ENCODE peak calls at places on chromosome 19, in six cellular contexts. One of them, this sample, is unnamed.

GRCh38 chr19:56155124-56155687 is 14.1 kb downstream of the ZNF444 start:
- DNase-seq in A549: peak
- DNase-seq in iPS DF 6.9: peak
- DNase-seq in CD8-positive, alpha-beta T cell: no peak
- DNase-seq in GM23338: peak
- DNase-seq in uterus: no peak
- DNase-seq in this sample: no peak

GRCh38 chr19:18089726-18090125 is 3.0 kb upstream of the IL12RB1 start:
- DNase-seq in iPS DF 6.9: no peak
- DNase-seq in GM23338: no peak
- DNase-seq in uterus: no peak
- DNase-seq in A549: no peak
- DNase-seq in CD8-positive, alpha-beta T cell: no peak
- DNase-seq in this sample: no peak

GRCh38 chr19:19541572-19541971 is 3.5 kb downstream of the CILP2 start:
- DNase-seq in uterus: no peak
- DNase-seq in iPS DF 6.9: no peak
- DNase-seq in CD8-positive, alpha-beta T cell: no peak
- DNase-seq in GM23338: peak
- DNase-seq in A549: no peak
- DNase-seq in this sample: no peak

GRCh38 chr19:4057913-4058695 is 8.6 kb downstream of the ZBTB7A start:
- DNase-seq in CD8-positive, alpha-beta T cell: no peak
- DNase-seq in GM23338: peak
- DNase-seq in iPS DF 6.9: no peak
- DNase-seq in A549: peak
- DNase-seq in uterus: peak
- DNase-seq in this sample: no peak

GRCh38 chr19:54462072-54462712 is 1.4 kb downstream of the LENG9 start:
- DNase-seq in A549: no peak
- DNase-seq in uterus: no peak
- DNase-seq in iPS DF 6.9: no peak
- DNase-seq in GM23338: no peak
- DNase-seq in CD8-positive, alpha-beta T cell: no peak
- DNase-seq in this sample: no peak

GRCh38 chr19:2038284-2039081 is 12.6 kb downstream of the MKNK2 start:
- DNase-seq in GM23338: no peak
- DNase-seq in CD8-positive, alpha-beta T cell: no peak
- DNase-seq in uterus: no peak
- DNase-seq in iPS DF 6.9: no peak
- DNase-seq in A549: no peak
- DNase-seq in this sample: no peak

GRCh38 chr19:48249502-48250014 is 6.2 kb downstream of the CARD8 start:
- DNase-seq in uterus: peak
- DNase-seq in iPS DF 6.9: no peak
- DNase-seq in GM23338: no peak
- DNase-seq in A549: no peak
- DNase-seq in CD8-positive, alpha-beta T cell: peak
- DNase-seq in this sample: no peak

GRCh38 chr19:49331616-49332055 is 3.6 kb upstream of the CD37 start:
- DNase-seq in GM23338: peak
- DNase-seq in CD8-positive, alpha-beta T cell: peak
- DNase-seq in uterus: no peak
- DNase-seq in iPS DF 6.9: no peak
- DNase-seq in A549: peak
- DNase-seq in this sample: peak

GRCh38 chr19:10520652-10521318 is 3.5 kb upstream of the S1PR5 start:
- DNase-seq in iPS DF 6.9: no peak
- DNase-seq in uterus: no peak
- DNase-seq in CD8-positive, alpha-beta T cell: no peak
- DNase-seq in A549: no peak
- DNase-seq in GM23338: no peak
- DNase-seq in this sample: peak

GRCh38 chr19:55778331-55778730 is 9.4 kb downstream of the RFPL4AL1 start:
- DNase-seq in GM23338: no peak
- DNase-seq in iPS DF 6.9: no peak
- DNase-seq in uterus: no peak
- DNase-seq in A549: no peak
- DNase-seq in CD8-positive, alpha-beta T cell: no peak
- DNase-seq in this sample: no peak

GRCh38 chr19:19032420-19033175 is 719 bp downstream of the SUGP2 start:
- DNase-seq in uterus: peak
- DNase-seq in CD8-positive, alpha-beta T cell: peak
- DNase-seq in iPS DF 6.9: peak
- DNase-seq in GM23338: peak
- DNase-seq in A549: peak
- DNase-seq in this sample: peak

GRCh38 chr19:1214299-1214861 is 8.8 kb downstream of the STK11 start:
- DNase-seq in A549: no peak
- DNase-seq in GM23338: no peak
- DNase-seq in uterus: no peak
- DNase-seq in iPS DF 6.9: no peak
- DNase-seq in CD8-positive, alpha-beta T cell: no peak
- DNase-seq in this sample: no peak

GRCh38 chr19:15378529-15379082 is 981 bp downstream of the AKAP8 start:
- DNase-seq in iPS DF 6.9: no peak
- DNase-seq in CD8-positive, alpha-beta T cell: peak
- DNase-seq in GM23338: peak
- DNase-seq in uterus: no peak
- DNase-seq in A549: peak
- DNase-seq in this sample: no peak

GRCh38 chr19:18606281-18607221 is at the start of gene CRLF1:
- DNase-seq in A549: no peak
- DNase-seq in iPS DF 6.9: no peak
- DNase-seq in CD8-positive, alpha-beta T cell: no peak
- DNase-seq in GM23338: peak
- DNase-seq in uterus: no peak
- DNase-seq in this sample: no peak

GRCh38 chr19:55567708-55568328 is 12.8 kb downstream of the ZNF579 start:
- DNase-seq in GM23338: no peak
- DNase-seq in iPS DF 6.9: no peak
- DNase-seq in CD8-positive, alpha-beta T cell: no peak
- DNase-seq in A549: no peak
- DNase-seq in uterus: no peak
- DNase-seq in this sample: no peak

GRCh38 chr19:8657869-8658268 is 27.4 kb downstream of the NFILZ start:
- DNase-seq in GM23338: no peak
- DNase-seq in CD8-positive, alpha-beta T cell: no peak
- DNase-seq in uterus: no peak
- DNase-seq in iPS DF 6.9: no peak
- DNase-seq in A549: no peak
- DNase-seq in this sample: no peak

GRCh38 chr19:15283141-15283885 is 49.0 kb downstream of the BRD4 start:
- DNase-seq in A549: no peak
- DNase-seq in uterus: no peak
- DNase-seq in iPS DF 6.9: no peak
- DNase-seq in GM23338: no peak
- DNase-seq in CD8-positive, alpha-beta T cell: no peak
- DNase-seq in this sample: no peak

GRCh38 chr19:41327076-41327475 is 17.1 kb downstream of the CCDC97 start:
- DNase-seq in iPS DF 6.9: no peak
- DNase-seq in GM23338: no peak
- DNase-seq in A549: no peak
- DNase-seq in CD8-positive, alpha-beta T cell: no peak
- DNase-seq in uterus: no peak
- DNase-seq in this sample: no peak

GRCh38 chr19:45100797-45101196 is 7.8 kb downstream of the PPP1R37 start:
- DNase-seq in GM23338: no peak
- DNase-seq in A549: no peak
- DNase-seq in uterus: no peak
- DNase-seq in CD8-positive, alpha-beta T cell: no peak
- DNase-seq in iPS DF 6.9: no peak
- DNase-seq in this sample: no peak

GRCh38 chr19:31278555-31279435 is 70.4 kb downstream of the TSHZ3 start:
- DNase-seq in iPS DF 6.9: no peak
- DNase-seq in uterus: no peak
- DNase-seq in GM23338: no peak
- DNase-seq in A549: no peak
- DNase-seq in CD8-positive, alpha-beta T cell: no peak
- DNase-seq in this sample: no peak

GRCh38 chr19:17121736-17122293 is 46.2 kb downstream of the MYO9B start:
- DNase-seq in CD8-positive, alpha-beta T cell: no peak
- DNase-seq in GM23338: no peak
- DNase-seq in uterus: no peak
- DNase-seq in iPS DF 6.9: no peak
- DNase-seq in A549: no peak
- DNase-seq in this sample: no peak

GRCh38 chr19:45368737-45369340 is 1.5 kb downstream of the ERCC2 start:
- DNase-seq in GM23338: peak
- DNase-seq in CD8-positive, alpha-beta T cell: no peak
- DNase-seq in uterus: no peak
- DNase-seq in A549: no peak
- DNase-seq in iPS DF 6.9: no peak
- DNase-seq in this sample: no peak

GRCh38 chr19:2180881-2181617 is 17.3 kb downstream of the DOT1L start:
- DNase-seq in GM23338: no peak
- DNase-seq in A549: no peak
- DNase-seq in CD8-positive, alpha-beta T cell: no peak
- DNase-seq in iPS DF 6.9: no peak
- DNase-seq in uterus: no peak
- DNase-seq in this sample: no peak

GRCh38 chr19:2542341-2543069 is 66.6 kb downstream of the GADD45B start:
- DNase-seq in GM23338: peak
- DNase-seq in CD8-positive, alpha-beta T cell: no peak
- DNase-seq in uterus: no peak
- DNase-seq in A549: no peak
- DNase-seq in iPS DF 6.9: no peak
- DNase-seq in this sample: no peak

GRCh38 chr19:35704218-35704617 is at the start of gene ZBTB32:
- DNase-seq in uterus: no peak
- DNase-seq in GM23338: peak
- DNase-seq in iPS DF 6.9: no peak
- DNase-seq in CD8-positive, alpha-beta T cell: no peak
- DNase-seq in A549: no peak
- DNase-seq in this sample: no peak

GRCh38 chr19:15280915-15281683 is 48.9 kb upstream of the EPHX3 start:
- DNase-seq in GM23338: no peak
- DNase-seq in iPS DF 6.9: no peak
- DNase-seq in A549: no peak
- DNase-seq in uterus: peak
- DNase-seq in CD8-positive, alpha-beta T cell: no peak
- DNase-seq in this sample: peak

GRCh38 chr19:11164879-11165406 is 9.4 kb upstream of the SPC24 start:
- DNase-seq in uterus: peak
- DNase-seq in GM23338: no peak
- DNase-seq in CD8-positive, alpha-beta T cell: no peak
- DNase-seq in iPS DF 6.9: no peak
- DNase-seq in A549: no peak
- DNase-seq in this sample: no peak

GRCh38 chr19:15788594-15789270 is 1.3 kb downstream of the OR10H5 start:
- DNase-seq in A549: no peak
- DNase-seq in GM23338: no peak
- DNase-seq in uterus: no peak
- DNase-seq in iPS DF 6.9: no peak
- DNase-seq in CD8-positive, alpha-beta T cell: no peak
- DNase-seq in this sample: no peak

GRCh38 chr19:9608912-9609311 is 12.1 kb downstream of the ZNF561 start:
- DNase-seq in GM23338: no peak
- DNase-seq in uterus: no peak
- DNase-seq in A549: no peak
- DNase-seq in iPS DF 6.9: no peak
- DNase-seq in CD8-positive, alpha-beta T cell: no peak
- DNase-seq in this sample: no peak

GRCh38 chr19:10737680-10738079 is 19.8 kb downstream of the DNM2 start:
- DNase-seq in GM23338: no peak
- DNase-seq in iPS DF 6.9: no peak
- DNase-seq in CD8-positive, alpha-beta T cell: no peak
- DNase-seq in uterus: no peak
- DNase-seq in A549: no peak
- DNase-seq in this sample: no peak

GRCh38 chr19:37077615-37077928 is 661 bp upstream of the ZNF420 start:
- DNase-seq in uterus: no peak
- DNase-seq in A549: no peak
- DNase-seq in CD8-positive, alpha-beta T cell: no peak
- DNase-seq in GM23338: no peak
- DNase-seq in iPS DF 6.9: no peak
- DNase-seq in this sample: no peak
- H3K27ac ChIP-seq in uterus: peak
- H3K27ac ChIP-seq in A549: peak
- H3K27ac ChIP-seq in CD8-positive, alpha-beta T cell: peak
- H3K27ac ChIP-seq in GM23338: no peak
- H3K27ac ChIP-seq in iPS DF 6.9: no peak
- H3K27ac ChIP-seq in this sample: peak

DNA sequence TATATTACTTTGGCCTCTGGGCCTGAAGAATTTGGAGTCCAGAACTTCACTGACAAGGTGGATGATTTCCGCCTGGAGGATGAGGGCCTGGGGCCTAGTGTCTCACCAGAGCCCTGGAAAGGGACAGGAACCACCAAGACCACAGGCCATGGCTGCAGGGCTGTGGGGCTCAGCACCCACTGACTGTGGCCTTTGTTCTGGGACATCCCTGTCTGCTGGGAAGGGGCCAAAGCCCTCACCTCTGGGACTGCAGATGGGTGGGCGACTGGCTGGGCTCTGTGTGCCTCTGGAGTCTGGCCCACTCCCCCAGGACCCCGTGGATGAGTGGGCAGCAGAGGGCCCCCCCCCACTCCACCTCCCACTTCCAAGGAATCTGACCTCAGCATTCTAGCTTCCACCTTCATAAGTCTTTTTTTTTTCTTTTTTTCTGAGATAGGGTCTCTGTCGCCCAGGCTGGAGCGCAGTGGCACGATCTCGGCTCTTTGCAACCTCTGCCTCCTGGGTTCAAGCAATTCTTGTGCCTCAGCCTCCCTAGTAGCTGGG is 20.3 kb downstream of the CHST8 start:
- DNase-seq in iPS DF 6.9: no peak
- DNase-seq in uterus: no peak
- DNase-seq in GM23338: no peak
- DNase-seq in A549: no peak
- DNase-seq in CD8-positive, alpha-beta T cell: no peak
- DNase-seq in this sample: no peak
- H3K27ac ChIP-seq in iPS DF 6.9: no peak
- H3K27ac ChIP-seq in uterus: no peak
- H3K27ac ChIP-seq in GM23338: no peak
- H3K27ac ChIP-seq in A549: no peak
- H3K27ac ChIP-seq in CD8-positive, alpha-beta T cell: no peak
- H3K27ac ChIP-seq in this sample: no peak

GRCh38 chr19:43554317-43554895 is 20.9 kb downstream of the XRCC1 start:
- DNase-seq in GM23338: no peak
- DNase-seq in CD8-positive, alpha-beta T cell: no peak
- DNase-seq in iPS DF 6.9: no peak
- DNase-seq in A549: no peak
- DNase-seq in uterus: no peak
- DNase-seq in this sample: no peak
- H3K27ac ChIP-seq in GM23338: peak
- H3K27ac ChIP-seq in CD8-positive, alpha-beta T cell: no peak
- H3K27ac ChIP-seq in iPS DF 6.9: no peak
- H3K27ac ChIP-seq in A549: no peak
- H3K27ac ChIP-seq in uterus: no peak
- H3K27ac ChIP-seq in this sample: no peak

DNA sequence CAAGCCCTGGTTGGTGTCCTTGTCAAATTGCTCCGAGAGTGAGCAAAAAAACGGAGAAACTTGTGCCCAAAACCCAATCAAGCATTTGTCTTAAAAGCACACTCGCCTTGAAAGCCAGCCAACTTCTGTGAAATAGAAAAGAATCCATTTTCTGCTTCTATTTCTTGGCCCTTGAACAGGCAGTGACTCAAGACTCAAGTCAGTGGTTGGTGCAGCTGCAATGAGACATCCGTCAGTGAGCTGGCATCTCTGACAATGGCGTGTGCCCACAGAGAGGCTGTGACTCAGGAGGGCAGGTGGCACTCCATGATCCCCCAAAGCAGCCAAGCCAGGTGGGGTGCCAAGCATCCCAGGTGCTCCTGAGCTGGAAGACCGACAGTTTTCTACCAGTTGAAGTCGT is 72.2 kb upstream of the MRI1 start:
- DNase-seq in CD8-positive, alpha-beta T cell: no peak
- DNase-seq in GM23338: no peak
- DNase-seq in uterus: no peak
- DNase-seq in iPS DF 6.9: no peak
- DNase-seq in A549: no peak
- DNase-seq in this sample: peak
- H3K27ac ChIP-seq in CD8-positive, alpha-beta T cell: no peak
- H3K27ac ChIP-seq in GM23338: no peak
- H3K27ac ChIP-seq in uterus: no peak
- H3K27ac ChIP-seq in iPS DF 6.9: no peak
- H3K27ac ChIP-seq in A549: no peak
- H3K27ac ChIP-seq in this sample: no peak